ENCODE peak calls at places on chromosomes 16 and 17, in ten cellular contexts. J is tibial nerve, F is HCT116, I is A549, P is stomach, X is adrenal gland, E is prostate gland, W is heart left ventricle, Z is transverse colon, Q is lower leg skin. M is an unnamed sample.

GRCh38 chr17:69423450-69423849 is 9.0 kb downstream of the MAP2K6 start:
- DNase-seq in Q (no peak), X (no peak), F (no peak), J (no peak), W (no peak), I (no peak), Z (no peak), E (no peak), P (no peak), M (no peak)

GRCh38 chr17:1095093-1095852 is 84.5 kb downstream of the ABR start:
- DNase-seq in E (peak), I (no peak), F (no peak), Q (no peak), Z (no peak), P (peak), J (no peak), X (no peak), W (no peak), M (no peak)

GRCh38 chr16:67187175-67187900 is 2.6 kb downstream of the EXOC3L1 start:
- DNase-seq in J (no peak), W (no peak), Z (no peak), X (no peak), P (no peak), Q (no peak), F (no peak), I (no peak), E (no peak), M (no peak)

GRCh38 chr16:70804153-70804728 is 3.3 kb upstream of the VAC14 start:
- DNase-seq in I (peak), J (no peak), F (no peak), X (no peak), W (no peak), Q (no peak), E (no peak), P (no peak), Z (no peak), M (no peak)

GRCh38 chr16:85607331-85607765 is 5.8 kb upstream of the GSE1 start:
- DNase-seq in E (no peak), Q (no peak), Z (peak), J (no peak), P (peak), F (no peak), W (no peak), I (no peak), X (no peak), M (peak)

GRCh38 chr16:67084345-67085028 is 25.3 kb upstream of the PHAF1 start:
- DNase-seq in X (no peak), Z (no peak), J (no peak), W (no peak), P (no peak), I (no peak), Q (no peak), F (no peak), E (no peak), M (no peak)

GRCh38 chr17:28226563-28226962 is 92.4 kb upstream of the TMEM97 start:
- DNase-seq in F (no peak), X (no peak), E (no peak), J (no peak), W (no peak), P (no peak), Q (peak), I (no peak), Z (no peak), M (no peak)

GRCh38 chr16:77467929-77468328 is 33.1 kb upstream of the ADAMTS18 start:
- DNase-seq in E (no peak), J (no peak), P (no peak), W (no peak), X (no peak), Z (no peak), I (no peak), Q (no peak), F (no peak), M (no peak)

GRCh38 chr17:45758544-45758943 is 25.6 kb upstream of the CRHR1 start:
- DNase-seq in X (no peak), J (no peak), Z (no peak), W (no peak), Q (no peak), F (no peak), E (no peak), I (no peak), P (no peak), M (no peak)

GRCh38 chr17:41632482-41633105 is 8.2 kb upstream of the KRT17 start:
- DNase-seq in P (no peak), J (no peak), F (no peak), W (no peak), X (no peak), I (no peak), Q (no peak), Z (no peak), E (no peak), M (no peak)

GRCh38 chr16:17070882-17071592 is 399.7 kb downstream of the XYLT1 start:
- DNase-seq in P (peak), W (peak), E (peak), X (peak), I (peak), Q (no peak), J (no peak), F (no peak), Z (peak), M (peak)

GRCh38 chr17:8287651-8288335 is 677 bp upstream of the RANGRF start:
- DNase-seq in X (no peak), Z (no peak), J (no peak), E (peak), Q (peak), P (peak), F (no peak), W (no peak), I (no peak), M (no peak)

GRCh38 chr16:27114006-27114405 is 47.3 kb downstream of the C16orf82 start:
- DNase-seq in E (no peak), J (no peak), Z (no peak), I (no peak), W (no peak), X (no peak), Q (peak), P (no peak), F (no peak), M (no peak)

GRCh38 chr16:84532855-84533486 is 28.5 kb upstream of the MEAK7 start:
- DNase-seq in Z (no peak), X (no peak), P (no peak), I (no peak), F (no peak), W (no peak), Q (no peak), E (no peak), J (no peak), M (no peak)

GRCh38 chr17:28484296-28484695 is 10.9 kb downstream of the SLC13A2 start:
- DNase-seq in W (no peak), Q (no peak), P (no peak), E (no peak), X (no peak), Z (no peak), I (no peak), J (no peak), F (no peak), M (no peak)

GRCh38 chr17:62092784-62093183 is 27.7 kb upstream of the MED13 start:
- DNase-seq in Z (no peak), I (no peak), E (no peak), F (no peak), X (no peak), J (no peak), W (no peak), Q (no peak), P (no peak), M (no peak)

GRCh38 chr16:79170565-79171242 is 429.8 kb downstream of the MAF start:
- DNase-seq in F (no peak), W (no peak), Q (no peak), E (no peak), P (no peak), Z (no peak), J (no peak), I (no peak), X (peak), M (no peak)

GRCh38 chr16:51440096-51440495 is 289.0 kb upstream of the SALL1 start:
- DNase-seq in F (no peak), J (no peak), X (no peak), W (no peak), I (no peak), E (no peak), P (no peak), Z (no peak), Q (no peak), M (no peak)

GRCh38 chr17:10130733-10131132 is 67.7 kb downstream of the GAS7 start:
- DNase-seq in P (no peak), Z (no peak), Q (no peak), F (no peak), E (no peak), I (no peak), J (no peak), W (no peak), X (no peak), M (no peak)

GRCh38 chr16:89357460-89357859 is 132.9 kb downstream of the ANKRD11 start:
- DNase-seq in Z (no peak), Q (no peak), W (peak), E (no peak), I (no peak), X (no peak), J (no peak), F (no peak), P (no peak), M (no peak)

GRCh38 chr16:57619606-57620315 is 8.7 kb upstream of the ADGRG1 start:
- DNase-seq in P (peak), J (peak), Q (peak), X (peak), E (peak), F (no peak), I (no peak), Z (peak), W (no peak), M (no peak)

GRCh38 chr16:31913668-31914067 is 40.1 kb downstream of the ZNF267 start:
- DNase-seq in P (no peak), I (no peak), Q (no peak), W (no peak), F (no peak), Z (no peak), X (no peak), J (no peak), E (no peak), M (no peak)

GRCh38 chr16:31920373-31920772 is 46.8 kb downstream of the ZNF267 start:
- DNase-seq in X (no peak), J (no peak), E (no peak), Q (no peak), Z (no peak), W (no peak), I (no peak), F (no peak), P (no peak), M (no peak)

DNA sequence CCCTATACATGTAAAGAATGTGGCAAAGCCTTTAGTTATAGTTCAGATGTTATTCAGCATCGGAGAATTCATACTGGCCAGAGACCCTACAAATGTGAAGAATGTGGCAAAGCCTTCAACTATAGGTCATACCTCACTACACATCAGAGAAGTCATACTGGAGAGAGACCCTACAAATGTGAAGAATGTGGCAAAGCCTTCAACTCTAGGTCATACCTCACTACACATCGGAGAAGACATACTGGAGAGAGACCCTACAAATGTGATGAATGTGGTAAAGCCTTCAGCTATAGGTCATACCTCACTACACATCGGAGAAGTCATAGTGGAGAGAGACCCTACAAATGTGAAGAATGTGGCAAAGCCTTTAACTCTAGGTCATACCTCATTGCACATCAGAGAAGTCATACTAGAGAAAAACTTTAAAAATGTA is 42.5 kb downstream of the ZNF267 start:
- DNase-seq in W (no peak), X (no peak), I (peak), Z (no peak), F (no peak), J (no peak), Q (no peak), E (no peak), P (no peak), M (no peak)
- TF ChIP-seq POLR2A in W (no peak), X (no peak), I (no peak), Z (no peak), F (no peak), J (no peak), Q (no peak), E (no peak), P (no peak), M (no peak)

DNA sequence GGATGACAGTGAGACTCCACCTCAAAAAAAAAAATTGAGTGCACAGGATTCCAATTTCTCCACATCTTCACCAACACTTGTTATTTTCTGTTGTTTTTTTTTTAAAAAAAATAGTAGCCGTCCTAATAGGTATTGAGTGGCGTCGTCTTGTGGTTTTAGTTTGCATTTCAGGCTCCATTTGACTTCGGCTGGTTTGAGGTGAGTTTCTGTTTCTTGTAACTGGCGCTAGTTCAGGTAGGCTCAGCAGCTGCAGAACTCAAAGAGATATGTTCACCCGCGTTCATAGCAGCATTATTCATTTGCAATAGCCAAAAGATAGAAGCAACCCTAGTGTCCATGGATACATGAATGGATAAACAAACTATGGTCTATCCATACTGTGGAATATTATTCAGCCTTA is 44.7 kb downstream of the TMEM235 start:
- DNase-seq in Q (no peak), J (no peak), X (no peak), P (no peak), W (no peak), Z (no peak), F (no peak), I (no peak), E (no peak), M (no peak)
- H3K4me3 ChIP-seq in Q (no peak), J (no peak), X (no peak), P (no peak), W (no peak), Z (no peak), F (no peak), I (no peak), E (no peak), M (no peak)

DNA sequence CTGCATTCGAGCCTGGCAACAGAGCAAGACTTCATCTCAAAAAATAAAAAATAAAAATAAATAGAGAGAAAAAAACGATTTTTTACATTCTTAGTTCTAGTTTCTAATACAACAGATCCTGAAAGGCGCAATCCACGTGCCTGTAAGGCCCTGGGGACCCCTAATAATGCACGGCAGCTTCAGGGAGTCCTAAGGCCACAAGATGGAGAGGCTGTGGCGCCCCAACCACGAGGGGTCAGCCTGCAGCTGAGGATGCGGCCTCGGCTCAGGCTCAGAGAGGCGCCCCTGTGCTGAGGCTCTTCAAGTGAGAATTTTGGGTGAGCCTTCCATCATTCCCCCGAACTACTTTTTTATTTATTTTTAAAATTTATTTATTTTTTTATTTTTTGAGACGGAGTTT is 10.9 kb downstream of the P4HB start:
- DNase-seq in E (no peak), Z (no peak), P (no peak), X (no peak), W (no peak), I (no peak), Q (no peak), J (no peak), F (no peak), M (no peak)
- TF ChIP-seq POLR2A in E (no peak), Z (no peak), P (no peak), X (no peak), W (no peak), I (no peak), Q (no peak), J (no peak), F (no peak), M (no peak)

GRCh38 chr17:75060434-75061054 is 13.5 kb downstream of the KCTD2 start:
- DNase-seq in X (no peak), F (no peak), I (no peak), Z (no peak), J (no peak), P (no peak), W (no peak), Q (no peak), E (no peak), M (no peak)
- H3K4me3 ChIP-seq in X (no peak), F (no peak), I (no peak), Z (no peak), J (no peak), P (no peak), W (no peak), Q (no peak), E (no peak), M (no peak)

DNA sequence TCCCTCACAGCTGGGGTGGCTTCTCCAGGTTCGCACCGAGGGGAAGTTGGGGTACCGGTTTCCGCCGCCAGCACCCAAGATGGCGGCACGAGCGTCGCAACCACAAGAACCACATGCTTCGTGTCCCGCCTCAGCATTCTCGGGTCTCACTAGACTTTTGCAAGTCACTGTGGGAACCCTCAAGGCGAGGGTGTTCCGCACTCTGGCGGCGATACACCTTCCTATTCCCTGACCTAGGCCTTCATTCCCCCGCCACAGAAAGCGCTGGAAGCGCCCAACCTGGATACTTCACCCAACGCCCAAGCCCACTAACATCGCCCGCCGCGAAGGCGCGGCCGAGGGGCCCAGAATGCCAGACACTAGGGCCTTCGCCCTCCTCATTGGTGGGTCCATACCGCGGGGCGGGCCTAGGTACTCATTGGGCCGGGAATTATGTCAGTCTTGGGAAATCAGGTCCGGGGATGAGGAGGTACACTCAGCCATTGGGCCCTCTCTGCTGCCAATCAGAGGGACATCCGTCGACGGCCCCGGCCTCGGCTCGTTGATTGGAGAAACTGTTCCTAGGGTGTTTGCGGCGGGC is 328 bp upstream of the NFE2L1 start:
- DNase-seq in E (peak), X (peak), Q (peak), P (peak), J (peak), W (peak), F (peak), Z (peak), I (peak), M (peak)
- TF ChIP-seq POLR2A in E (peak), X (peak), Q (no peak), P (no peak), J (peak), W (peak), F (peak), Z (peak), I (peak), M (peak)

GRCh38 chr17:43024407-43025289 is at the start of gene RND2:
- DNase-seq in E (peak), X (peak), J (peak), P (peak), Z (peak), I (peak), Q (peak), F (peak), W (peak), M (peak)
- H3K4me3 ChIP-seq in E (peak), X (no peak), J (peak), P (peak), Z (peak), I (peak), Q (peak), F (peak), W (peak), M (peak)

DNA sequence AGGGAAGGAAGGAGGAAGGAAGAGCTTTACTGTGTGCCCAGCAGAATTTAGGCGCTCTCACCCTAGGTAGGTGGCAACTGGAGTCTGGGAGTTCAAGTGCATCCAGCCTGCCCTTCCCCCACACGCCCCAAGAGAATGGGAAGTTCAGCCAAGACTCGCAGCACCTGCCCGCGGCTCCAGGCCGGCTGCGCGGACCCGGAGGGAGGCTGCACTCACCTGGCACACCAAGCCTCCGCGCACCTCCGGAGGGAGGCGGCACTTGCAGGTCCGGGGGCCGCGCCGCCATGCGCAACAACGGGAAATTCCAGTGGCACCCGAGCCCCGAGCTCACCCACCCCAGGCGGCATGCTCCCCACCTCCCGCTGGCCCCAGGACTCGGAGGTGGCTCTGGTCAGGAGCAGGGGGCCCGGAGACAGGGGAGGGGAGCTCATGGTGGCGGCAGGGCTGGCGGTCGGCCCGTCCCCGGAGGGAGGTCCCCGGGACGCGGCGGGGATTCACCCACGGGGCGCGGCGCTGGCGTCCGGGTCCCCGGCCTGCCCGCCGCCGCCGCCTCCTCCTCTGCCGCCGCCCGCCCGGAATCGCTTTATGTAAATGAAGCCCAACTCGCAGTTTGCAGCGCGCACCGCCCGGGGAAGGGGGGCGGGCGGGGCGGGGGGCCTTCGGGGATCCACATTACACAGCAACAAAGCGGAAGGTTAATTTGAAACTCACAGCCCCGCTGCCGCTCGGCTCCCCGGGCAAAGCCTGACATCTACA is at the start of gene ZFHX3:
- DNase-seq in F (no peak), X (peak), Q (peak), P (peak), E (peak), Z (peak), J (peak), W (peak), I (peak), M (peak)
- TF ChIP-seq POLR2A in F (no peak), X (peak), Q (no peak), P (no peak), E (peak), Z (peak), J (peak), W (peak), I (no peak), M (no peak)

DNA sequence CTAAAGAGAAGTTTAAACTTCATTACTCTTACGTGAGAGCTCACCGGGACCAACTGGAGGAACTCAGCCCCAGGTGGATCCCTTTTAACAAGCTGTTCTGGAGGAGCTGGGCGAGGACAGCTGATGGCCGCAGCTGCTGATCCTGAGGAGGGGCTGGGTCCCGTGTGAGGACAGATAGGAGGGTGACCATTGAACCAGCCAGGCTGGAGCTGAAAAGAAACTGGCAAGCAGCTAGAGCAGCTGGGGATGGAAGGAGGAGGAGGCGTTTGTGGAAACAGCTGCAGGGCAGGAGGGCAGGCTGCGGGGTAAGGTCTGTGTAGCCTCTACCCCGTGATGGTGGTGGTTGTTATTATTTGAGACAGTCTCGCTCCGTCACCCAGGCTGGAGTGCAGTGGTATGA is 119.5 kb downstream of the AATF start:
- DNase-seq in F (no peak), Q (peak), J (no peak), I (no peak), Z (no peak), P (peak), X (no peak), W (no peak), E (no peak), M (no peak)
- H3K4me3 ChIP-seq in F (no peak), Q (no peak), J (no peak), I (no peak), Z (no peak), P (no peak), X (no peak), W (no peak), E (no peak), M (peak)